ENCODE peak calls at places on chromosomes 6 and 20, in four cellular contexts. One of them, this sample, is unnamed.

GRCh38 chr6:17865243-17865642 is 122.2 kb downstream of the KIF13A start:
- ATAC-seq in naive thymus-derived CD4-positive, alpha-beta T cell: no peak
- ATAC-seq in GM12878: no peak
- ATAC-seq in CD8-positive, alpha-beta T cell: no peak
- ATAC-seq in this sample: no peak

GRCh38 chr6:34374112-34374907 is 18.2 kb downstream of the NUDT3 start:
- ATAC-seq in naive thymus-derived CD4-positive, alpha-beta T cell: peak; percentile 47
- ATAC-seq in GM12878: peak; percentile 76
- ATAC-seq in CD8-positive, alpha-beta T cell: no peak
- ATAC-seq in this sample: no peak

GRCh38 chr6:45930419-45931059 is 85.1 kb downstream of the CLIC5 start:
- ATAC-seq in naive thymus-derived CD4-positive, alpha-beta T cell: peak; percentile 71
- ATAC-seq in GM12878: peak; percentile 84
- ATAC-seq in CD8-positive, alpha-beta T cell: peak; percentile 40
- ATAC-seq in this sample: peak; percentile 54

GRCh38 chr6:168827484-168827883 is 386.5 kb downstream of the SMOC2 start:
- ATAC-seq in naive thymus-derived CD4-positive, alpha-beta T cell: no peak
- ATAC-seq in GM12878: no peak
- ATAC-seq in CD8-positive, alpha-beta T cell: no peak
- ATAC-seq in this sample: no peak

GRCh38 chr6:169082817-169083540 is 170.7 kb downstream of the THBS2 start:
- ATAC-seq in naive thymus-derived CD4-positive, alpha-beta T cell: peak; percentile 14
- ATAC-seq in GM12878: no peak
- ATAC-seq in CD8-positive, alpha-beta T cell: no peak
- ATAC-seq in this sample: peak; percentile 21

GRCh38 chr6:69349776-69350175 is 447.0 kb downstream of the LMBRD1 start:
- ATAC-seq in naive thymus-derived CD4-positive, alpha-beta T cell: no peak
- ATAC-seq in GM12878: no peak
- ATAC-seq in CD8-positive, alpha-beta T cell: no peak
- ATAC-seq in this sample: no peak

GRCh38 chr6:37242042-37242428 is 15.5 kb upstream of the TBC1D22B start:
- ATAC-seq in naive thymus-derived CD4-positive, alpha-beta T cell: no peak
- ATAC-seq in GM12878: no peak
- ATAC-seq in CD8-positive, alpha-beta T cell: no peak
- ATAC-seq in this sample: no peak

GRCh38 chr20:51514252-51514651 is 28.3 kb downstream of the NFATC2 start:
- ATAC-seq in naive thymus-derived CD4-positive, alpha-beta T cell: peak; percentile 46
- ATAC-seq in GM12878: no peak
- ATAC-seq in CD8-positive, alpha-beta T cell: peak; percentile 26
- ATAC-seq in this sample: no peak

GRCh38 chr6:110233769-110234374 is 53.6 kb downstream of the CDC40 start:
- ATAC-seq in naive thymus-derived CD4-positive, alpha-beta T cell: peak; percentile 34
- ATAC-seq in GM12878: peak; percentile 98
- ATAC-seq in CD8-positive, alpha-beta T cell: peak; percentile 58
- ATAC-seq in this sample: peak; percentile 79

GRCh38 chr6:110476046-110476849 is at the start of gene SLC22A16:
- ATAC-seq in naive thymus-derived CD4-positive, alpha-beta T cell: peak; percentile 48
- ATAC-seq in GM12878: no peak
- ATAC-seq in CD8-positive, alpha-beta T cell: no peak
- ATAC-seq in this sample: no peak

GRCh38 chr20:50274570-50275430 is 84.2 kb downstream of the CEBPB start:
- ATAC-seq in naive thymus-derived CD4-positive, alpha-beta T cell: peak; percentile 84
- ATAC-seq in GM12878: no peak
- ATAC-seq in CD8-positive, alpha-beta T cell: no peak
- ATAC-seq in this sample: no peak

GRCh38 chr6:166474721-166475565 is 92.2 kb upstream of the MPC1 start:
- ATAC-seq in naive thymus-derived CD4-positive, alpha-beta T cell: no peak
- ATAC-seq in GM12878: no peak
- ATAC-seq in CD8-positive, alpha-beta T cell: no peak
- ATAC-seq in this sample: no peak

GRCh38 chr6:70811788-70812187 is 144.1 kb downstream of the SMAP1 start:
- ATAC-seq in naive thymus-derived CD4-positive, alpha-beta T cell: no peak
- ATAC-seq in GM12878: no peak
- ATAC-seq in CD8-positive, alpha-beta T cell: no peak
- ATAC-seq in this sample: no peak

GRCh38 chr6:27662770-27663169 is 189.9 kb upstream of the ZNF184 start:
- ATAC-seq in naive thymus-derived CD4-positive, alpha-beta T cell: no peak
- ATAC-seq in GM12878: no peak
- ATAC-seq in CD8-positive, alpha-beta T cell: no peak
- ATAC-seq in this sample: no peak

GRCh38 chr20:41072099-41072798 is 43.6 kb downstream of the TOP1 start:
- ATAC-seq in naive thymus-derived CD4-positive, alpha-beta T cell: peak; percentile 22
- ATAC-seq in GM12878: peak; percentile 18
- ATAC-seq in CD8-positive, alpha-beta T cell: no peak
- ATAC-seq in this sample: no peak

GRCh38 chr6:72626126-72626525 is 4.3 kb downstream of the KCNQ5 start:
- ATAC-seq in naive thymus-derived CD4-positive, alpha-beta T cell: no peak
- ATAC-seq in GM12878: peak; percentile 39
- ATAC-seq in CD8-positive, alpha-beta T cell: no peak
- ATAC-seq in this sample: peak; percentile 53

GRCh38 chr20:62914436-62914835 is 11.9 kb downstream of the DIDO1 start:
- ATAC-seq in naive thymus-derived CD4-positive, alpha-beta T cell: no peak
- ATAC-seq in GM12878: no peak
- ATAC-seq in CD8-positive, alpha-beta T cell: no peak
- ATAC-seq in this sample: no peak

GRCh38 chr20:46202758-46203509 is 84.8 kb downstream of the CD40 start:
- ATAC-seq in naive thymus-derived CD4-positive, alpha-beta T cell: no peak
- ATAC-seq in GM12878: no peak
- ATAC-seq in CD8-positive, alpha-beta T cell: no peak
- ATAC-seq in this sample: no peak

GRCh38 chr6:2684059-2684749 is 66.5 kb downstream of the MYLK4 start:
- ATAC-seq in naive thymus-derived CD4-positive, alpha-beta T cell: no peak
- ATAC-seq in GM12878: no peak
- ATAC-seq in CD8-positive, alpha-beta T cell: no peak
- ATAC-seq in this sample: no peak

GRCh38 chr6:3553254-3553653 is 96.4 kb upstream of the SLC22A23 start:
- ATAC-seq in naive thymus-derived CD4-positive, alpha-beta T cell: no peak
- ATAC-seq in GM12878: no peak
- ATAC-seq in CD8-positive, alpha-beta T cell: no peak
- ATAC-seq in this sample: no peak

GRCh38 chr6:70593118-70593486 is 26.4 kb downstream of the SDHAF4 start:
- ATAC-seq in naive thymus-derived CD4-positive, alpha-beta T cell: no peak
- ATAC-seq in GM12878: no peak
- ATAC-seq in CD8-positive, alpha-beta T cell: no peak
- ATAC-seq in this sample: no peak

GRCh38 chr6:7295916-7296315 is 17.1 kb downstream of the SSR1 start:
- ATAC-seq in naive thymus-derived CD4-positive, alpha-beta T cell: no peak
- ATAC-seq in GM12878: no peak
- ATAC-seq in CD8-positive, alpha-beta T cell: no peak
- ATAC-seq in this sample: no peak

GRCh38 chr6:89776583-89777233 is 42.9 kb downstream of the MDN1 start:
- ATAC-seq in naive thymus-derived CD4-positive, alpha-beta T cell: no peak
- ATAC-seq in GM12878: no peak
- ATAC-seq in CD8-positive, alpha-beta T cell: no peak
- ATAC-seq in this sample: no peak

GRCh38 chr6:134049176-134049575 is 3.2 kb downstream of the SLC2A12 start:
- ATAC-seq in naive thymus-derived CD4-positive, alpha-beta T cell: no peak
- ATAC-seq in GM12878: no peak
- ATAC-seq in CD8-positive, alpha-beta T cell: no peak
- ATAC-seq in this sample: no peak

GRCh38 chr20:25205277-25206062 is 10.0 kb downstream of the ENTPD6 start:
- ATAC-seq in naive thymus-derived CD4-positive, alpha-beta T cell: no peak
- ATAC-seq in GM12878: no peak
- ATAC-seq in CD8-positive, alpha-beta T cell: no peak
- ATAC-seq in this sample: no peak

GRCh38 chr6:143652840-143653239 is 24.9 kb upstream of the PHACTR2 start:
- ATAC-seq in naive thymus-derived CD4-positive, alpha-beta T cell: no peak
- ATAC-seq in GM12878: no peak
- ATAC-seq in CD8-positive, alpha-beta T cell: no peak
- ATAC-seq in this sample: no peak

GRCh38 chr6:152049502-152049901 is 242.0 kb downstream of the ESR1 start:
- ATAC-seq in naive thymus-derived CD4-positive, alpha-beta T cell: no peak
- ATAC-seq in GM12878: no peak
- ATAC-seq in CD8-positive, alpha-beta T cell: no peak
- ATAC-seq in this sample: no peak

GRCh38 chr20:48194578-48194977 is 409.3 kb upstream of the SULF2 start:
- ATAC-seq in naive thymus-derived CD4-positive, alpha-beta T cell: no peak
- ATAC-seq in GM12878: no peak
- ATAC-seq in CD8-positive, alpha-beta T cell: no peak
- ATAC-seq in this sample: no peak

GRCh38 chr6:166541366-166541765 is 45.1 kb downstream of the RAMACL start:
- ATAC-seq in naive thymus-derived CD4-positive, alpha-beta T cell: no peak
- ATAC-seq in GM12878: no peak
- ATAC-seq in CD8-positive, alpha-beta T cell: no peak
- ATAC-seq in this sample: peak; percentile 37

GRCh38 chr20:47705497-47705856 is 79.8 kb downstream of the SULF2 start:
- ATAC-seq in naive thymus-derived CD4-positive, alpha-beta T cell: no peak
- ATAC-seq in GM12878: no peak
- ATAC-seq in CD8-positive, alpha-beta T cell: no peak
- ATAC-seq in this sample: no peak

GRCh38 chr6:56655996-56656395 is 13.3 kb upstream of the DST start:
- ATAC-seq in naive thymus-derived CD4-positive, alpha-beta T cell: no peak
- ATAC-seq in GM12878: no peak
- ATAC-seq in CD8-positive, alpha-beta T cell: no peak
- ATAC-seq in this sample: no peak

GRCh38 chr6:105459049-105459448 is 56.2 kb upstream of the PREP start:
- ATAC-seq in naive thymus-derived CD4-positive, alpha-beta T cell: peak; percentile 68
- ATAC-seq in GM12878: peak; percentile 91
- ATAC-seq in CD8-positive, alpha-beta T cell: peak; percentile 75
- ATAC-seq in this sample: peak; percentile 86